ENCODE peak calls at places on chromosomes 16 and 17, in eight cellular contexts. P is fibroblast of pulmonary artery; T is adipocyte; C is pancreas; E is stimulated activated CD8-positive, alpha-beta memory T cell treated with anti-CD3 and anti-CD28 coated beads, Interleukin-2, amount 100 ng/mL, for 48 hours; X is tibial artery; F is AG08395; I is H9. L is an unnamed sample.
A peak's percentile ranks its signal among the peaks of the same experiment; 100 is the strongest.

GRCh38 chr17:1967092-1967662 is 58.0 kb downstream of the RTN4RL1 start:
- DNase-seq in P (no peak), T (no peak), C (no peak), E (peak; percentile 21), X (no peak), F (no peak), I (peak; percentile 93), L (no peak)

GRCh38 chr17:40251576-40251975 is 32.5 kb downstream of the WIPF2 start:
- DNase-seq in P (peak; percentile 88), T (peak; percentile 59), C (no peak), E (no peak), X (no peak), F (peak; percentile 91), I (no peak), L (no peak)

GRCh38 chr16:71672125-71672524 is 46.1 kb downstream of the MARVELD3 start:
- DNase-seq in P (no peak), T (no peak), C (no peak), E (no peak), X (no peak), F (no peak), I (no peak), L (no peak)

GRCh38 chr17:12736526-12736925 is 52.8 kb upstream of the ARHGAP44 start:
- DNase-seq in P (no peak), T (no peak), C (no peak), E (no peak), X (no peak), F (no peak), I (peak; percentile 16), L (no peak)

GRCh38 chr17:82298538-82299421 is 18.6 kb downstream of the CD7 start:
- DNase-seq in P (no peak), T (no peak), C (no peak), E (no peak), X (no peak), F (no peak), I (no peak), L (no peak)

GRCh38 chr17:50060951-50061712 is 5.2 kb downstream of the ITGA3 start:
- DNase-seq in P (peak; percentile 76), T (peak; percentile 66), C (no peak), E (no peak), X (peak; percentile 97), F (peak; percentile 57), I (no peak), L (peak; percentile 91)

GRCh38 chr17:2750721-2751120 is 1.3 kb upstream of the CCDC92B start:
- DNase-seq in P (no peak), T (no peak), C (no peak), E (no peak), X (no peak), F (no peak), I (no peak), L (no peak)

GRCh38 chr17:82031885-82032627 is 578 bp downstream of the RAC3 start:
- DNase-seq in P (no peak), T (no peak), C (peak; percentile 82), E (no peak), X (no peak), F (no peak), I (peak; percentile 91), L (no peak)

GRCh38 chr16:64375386-64375980 is 746.4 kb downstream of the CDH11 start:
- DNase-seq in P (peak; percentile 26), T (no peak), C (no peak), E (no peak), X (no peak), F (peak; percentile 18), I (no peak), L (no peak)

GRCh38 chr17:57433396-57433944 is 177.1 kb downstream of the MSI2 start:
- DNase-seq in P (no peak), T (no peak), C (no peak), E (no peak), X (no peak), F (no peak), I (no peak), L (no peak)

GRCh38 chr16:10114411-10114810 is 67.8 kb downstream of the GRIN2A start:
- DNase-seq in P (no peak), T (peak; percentile 52), C (no peak), E (no peak), X (no peak), F (peak; percentile 24), I (no peak), L (no peak)

GRCh38 chr17:50660042-50660886 is 25.6 kb downstream of the ABCC3 start:
- DNase-seq in P (peak; percentile 51), T (peak; percentile 80), C (no peak), E (no peak), X (no peak), F (peak; percentile 35), I (no peak), L (no peak)

GRCh38 chr16:2212362-2213324 is 2.0 kb upstream of the BRICD5 start:
- DNase-seq in P (no peak), T (no peak), C (peak; percentile 61), E (no peak), X (no peak), F (no peak), I (no peak), L (peak; percentile 81)

GRCh38 chr16:71933017-71933416 is 37.7 kb downstream of the IST1 start:
- DNase-seq in P (no peak), T (no peak), C (no peak), E (no peak), X (no peak), F (no peak), I (no peak), L (no peak)

GRCh38 chr17:47993964-47994363 is 23.1 kb downstream of the CDK5RAP3 start:
- DNase-seq in P (no peak), T (no peak), C (no peak), E (no peak), X (no peak), F (no peak), I (no peak), L (no peak)

GRCh38 chr16:31094088-31094423 is 541 bp downstream of the VKORC1 start:
- DNase-seq in P (no peak), T (peak; percentile 47), C (peak; percentile 60), E (no peak), X (no peak), F (no peak), I (peak; percentile 38), L (no peak)

GRCh38 chr17:77325826-77326581 is 185.2 kb downstream of the SEC14L1 start:
- DNase-seq in P (no peak), T (peak; percentile 39), C (no peak), E (no peak), X (peak; percentile 74), F (no peak), I (peak; percentile 26), L (peak; percentile 46)

GRCh38 chr17:560379-560935 is 154.2 kb downstream of the VPS53 start:
- DNase-seq in P (peak; percentile 21), T (no peak), C (no peak), E (no peak), X (no peak), F (peak; percentile 31), I (no peak), L (no peak)